ENCODE peak calls at places on chromosomes 7 and 10, in six cellular contexts. G is K562, S is A549, W is HepG2, Z is upper lobe of left lung, H is GM12878. E is an unnamed sample.

GRCh38 chr7:106057204-106057961 is 54.7 kb downstream of the SYPL1 start:
- ATAC-seq in Z (no peak), G (peak; percentile 5), S (peak; percentile 48), H (peak; percentile 15), W (no peak), E (no peak)

GRCh38 chr7:143909863-143910262 is 7.9 kb upstream of the TCAF1 start:
- ATAC-seq in W (no peak), H (no peak), G (no peak), S (no peak), Z (peak; percentile 64), E (peak; percentile 75)

GRCh38 chr7:380226-380550 is 90.2 kb downstream of the FOXL3 start:
- ATAC-seq in S (no peak), G (no peak), H (no peak), W (no peak), Z (no peak), E (no peak)

GRCh38 chr7:76002139-76002538 is 7.7 kb upstream of the TMEM120A start:
- ATAC-seq in S (no peak), W (no peak), H (no peak), Z (no peak), G (no peak), E (no peak)

GRCh38 chr10:121553455-121553854 is 44.8 kb downstream of the FGFR2 start:
- ATAC-seq in W (peak; percentile 32), G (no peak), H (no peak), Z (no peak), S (no peak), E (no peak)

GRCh38 chr10:11082551-11082950 is 64.9 kb downstream of the CELF2 start:
- ATAC-seq in G (no peak), H (no peak), S (no peak), W (no peak), Z (peak; percentile 44), E (no peak)

GRCh38 chr7:107725138-107725740 is 18.7 kb upstream of the CBLL1 start:
- ATAC-seq in G (peak; percentile 75), Z (peak; percentile 58), H (peak; percentile 61), W (no peak), S (peak; percentile 67), E (no peak)

GRCh38 chr10:96670786-96671185 is 49.5 kb downstream of the PIK3AP1 start:
- ATAC-seq in G (no peak), Z (no peak), H (peak; percentile 21), W (no peak), S (peak; percentile 79), E (no peak)

GRCh38 chr10:116688241-116688711 is 54.1 kb downstream of the HSPA12A start:
- ATAC-seq in G (no peak), S (no peak), H (no peak), W (no peak), Z (peak; percentile 59), E (peak; percentile 54)

GRCh38 chr7:76122516-76123239 is 74.8 kb downstream of the MDH2 start:
- ATAC-seq in G (peak; percentile 27), S (no peak), Z (no peak), W (no peak), H (no peak), E (no peak)

GRCh38 chr7:128938524-128939074 is 872 bp downstream of the IRF5 start:
- ATAC-seq in W (peak; percentile 9), Z (peak; percentile 36), H (peak; percentile 18), S (peak; percentile 20), G (no peak), E (peak; percentile 13)

GRCh38 chr7:92025260-92025659 is 84.6 kb downstream of the AKAP9 start:
- ATAC-seq in S (peak; percentile 48), H (no peak), W (no peak), Z (peak; percentile 42), G (no peak), E (no peak)

GRCh38 chr10:81215498-81215897 is 659.5 kb upstream of the NRG3 start:
- ATAC-seq in G (no peak), H (no peak), W (no peak), Z (no peak), S (no peak), E (no peak)

GRCh38 chr7:134922730-134923704 is 63.3 kb upstream of the AGBL3 start:
- ATAC-seq in W (no peak), Z (no peak), H (no peak), G (peak; percentile 75), S (no peak), E (no peak)

GRCh38 chr10:133031541-133032125 is 56.1 kb upstream of the ADGRA1 start:
- ATAC-seq in S (peak; percentile 23), W (no peak), H (no peak), G (no peak), Z (peak; percentile 15), E (no peak)

GRCh38 chr7:50405246-50405645 is 44.9 kb downstream of the FIGNL1 start:
- ATAC-seq in G (no peak), S (no peak), W (no peak), H (peak; percentile 30), Z (no peak), E (no peak)

GRCh38 chr7:13641699-13642098 is 347.8 kb downstream of the ETV1 start:
- ATAC-seq in G (no peak), S (no peak), W (no peak), H (no peak), Z (no peak), E (no peak)

GRCh38 chr10:73865107-73865458 is 9.3 kb downstream of the CAMK2G start:
- ATAC-seq in W (no peak), G (no peak), Z (no peak), H (no peak), S (no peak), E (no peak)

GRCh38 chr7:125984795-125985194 is 1055.2 kb upstream of the POT1 start:
- ATAC-seq in S (no peak), G (no peak), H (no peak), Z (no peak), W (no peak), E (no peak)

GRCh38 chr10:129919358-129919757 is 44.7 kb downstream of the EBF3 start:
- ATAC-seq in Z (no peak), W (no peak), G (no peak), H (no peak), S (no peak), E (no peak)

GRCh38 chr10:110834622-110835219 is 37.0 kb upstream of the PDCD4 start:
- ATAC-seq in W (peak; percentile 26), Z (peak; percentile 51), H (no peak), S (no peak), G (peak; percentile 63), E (peak; percentile 48)

GRCh38 chr7:98483276-98483963 is 82.5 kb upstream of the BAIAP2L1 start:
- ATAC-seq in S (no peak), W (no peak), G (peak; percentile 64), Z (no peak), H (peak; percentile 36), E (no peak)

GRCh38 chr10:62414359-62414758 is 40.2 kb downstream of the ZNF365 start:
- ATAC-seq in Z (no peak), H (no peak), G (no peak), S (peak; percentile 49), W (no peak), E (no peak)

GRCh38 chr10:62638062-62638477 is 166.4 kb upstream of the ADO start:
- ATAC-seq in G (no peak), W (no peak), H (peak; percentile 62), Z (peak; percentile 79), S (no peak), E (peak; percentile 62)

GRCh38 chr10:73423309-73423708 is 9.5 kb upstream of the ANXA7 start:
- ATAC-seq in H (no peak), G (no peak), W (no peak), S (no peak), Z (no peak), E (no peak)

GRCh38 chr10:13775786-13776780 is 189.3 kb downstream of the PRPF18 start:
- ATAC-seq in Z (peak; percentile 31), G (no peak), S (no peak), W (no peak), H (no peak), E (no peak)

GRCh38 chr7:31707089-31707488 is 20.1 kb downstream of the PPP1R17 start:
- ATAC-seq in G (no peak), Z (no peak), H (peak; percentile 51), W (no peak), S (no peak), E (no peak)
- TF ChIP-seq EP300 in G (no peak), Z (no peak), H (no peak), W (no peak), S (no peak), E (no peak)

DNA sequence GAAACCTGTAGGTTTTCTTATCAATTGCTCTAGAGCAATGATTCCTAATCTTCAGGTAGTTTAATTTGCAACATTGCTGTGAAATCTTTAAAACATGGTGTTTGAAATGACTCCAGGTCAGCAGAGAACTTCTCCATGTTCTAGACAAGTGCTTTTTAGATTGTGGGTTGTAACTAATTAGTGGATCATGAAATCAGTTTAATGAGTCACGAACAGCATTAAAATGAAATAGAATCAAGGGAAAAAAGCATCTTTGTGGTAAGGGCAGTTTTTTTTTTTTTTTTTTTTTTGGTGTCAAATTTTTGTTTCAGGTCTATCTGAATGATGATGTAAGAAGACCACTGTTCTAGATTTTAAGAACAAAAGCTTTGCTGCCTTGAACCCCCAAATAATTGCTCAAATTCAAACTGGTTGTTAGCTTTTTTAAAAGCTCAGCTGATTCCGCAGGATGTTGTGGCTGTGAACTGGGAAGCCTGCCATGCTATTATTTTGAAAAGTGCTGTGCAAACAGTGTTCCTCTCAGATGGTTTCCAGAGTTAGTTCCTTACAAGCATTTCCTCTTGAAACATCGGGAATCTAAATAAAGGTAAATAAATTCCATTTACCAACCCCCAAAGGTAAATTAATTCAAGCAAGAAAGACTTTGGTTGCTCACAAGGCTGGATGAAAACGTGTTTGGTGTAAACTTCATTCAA is 13.1 kb upstream of the PDK4 start:
- ATAC-seq in W (no peak), Z (peak; percentile 71), S (peak; percentile 65), H (no peak), G (no peak), E (no peak)
- TF ChIP-seq EP300 in W (no peak), Z (peak; percentile 63), S (no peak), H (no peak), G (no peak), E (no peak)

GRCh38 chr7:46007194-46007593 is 86.1 kb upstream of the IGFBP3 start:
- ATAC-seq in W (no peak), S (no peak), G (no peak), H (no peak), Z (no peak), E (no peak)

GRCh38 chr7:46011501-46011900 is 90.4 kb upstream of the IGFBP3 start:
- ATAC-seq in S (no peak), Z (no peak), W (no peak), G (no peak), H (no peak), E (no peak)

GRCh38 chr7:46007990-46008643 is 87.0 kb upstream of the IGFBP3 start:
- ATAC-seq in S (no peak), Z (peak; percentile 64), G (no peak), W (no peak), H (no peak), E (no peak)

GRCh38 chr7:46015107-46015868 is 94.2 kb upstream of the IGFBP3 start:
- ATAC-seq in S (no peak), Z (no peak), W (peak; percentile 50), G (no peak), H (no peak), E (no peak)

DNA sequence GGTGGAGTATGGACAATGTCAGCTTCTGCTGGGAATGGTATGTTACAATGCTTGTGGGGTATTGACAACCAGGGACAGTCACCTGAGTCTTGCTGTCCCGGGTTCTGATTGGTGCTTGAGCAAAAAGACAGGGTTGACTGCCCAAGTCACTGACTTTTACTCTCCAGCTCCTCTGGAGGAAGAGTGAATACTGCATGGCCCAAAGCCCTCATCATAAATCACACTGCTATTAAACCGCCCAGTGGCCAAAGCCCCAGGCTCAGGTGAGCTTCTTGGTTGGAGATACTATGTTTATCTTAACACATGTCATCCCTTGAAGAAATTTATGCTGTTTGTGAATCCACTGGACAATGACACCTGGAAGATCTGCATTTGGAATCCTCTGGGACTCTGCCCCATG is 90.0 kb upstream of the IGFBP3 start:
- ATAC-seq in W (peak; percentile 36), G (no peak), S (no peak), H (no peak), Z (no peak), E (no peak)
- TF ChIP-seq EP300 in W (no peak), G (no peak), S (no peak), H (no peak), Z (no peak), E (no peak)

GRCh38 chr7:66666313-66666952 is 37.8 kb downstream of the KCTD7 start:
- ATAC-seq in G (no peak), H (no peak), Z (peak; percentile 9), W (peak; percentile 13), S (peak; percentile 18), E (no peak)
- TF ChIP-seq EP300 in G (no peak), H (no peak), Z (no peak), W (no peak), S (no peak), E (no peak)